ENCODE peak calls at places on chromosome 19, in nine cellular contexts. M is IMR-90, B is breast epithelium, G is spleen, K is stomach, H is transverse colon, F is HepG2, W is HCT116, J is body of pancreas. Z is an unnamed sample.

GRCh38 chr19:41521860-41522555 is 54.0 kb upstream of the CEACAM21 start:
- DNase-seq in W (no peak), K (no peak), G (peak; percentile 88), B (no peak), F (no peak), M (no peak), H (no peak), J (no peak), Z (no peak)

GRCh38 chr19:32224371-32225244 is 120.8 kb upstream of the ZNF507 start:
- DNase-seq in B (no peak), G (peak; percentile 90), J (peak; percentile 61), F (peak; percentile 21), K (peak; percentile 65), W (no peak), H (peak; percentile 56), M (peak; percentile 15), Z (no peak)

GRCh38 chr19:49462492-49462891 is 9.5 kb downstream of the ALDH16A1 start:
- DNase-seq in K (no peak), M (no peak), G (no peak), J (no peak), B (no peak), W (no peak), F (no peak), H (no peak), Z (no peak)

GRCh38 chr19:57165846-57166245 is 1.4 kb downstream of the DUXA start:
- DNase-seq in F (no peak), H (no peak), W (no peak), M (no peak), G (no peak), B (no peak), K (no peak), J (no peak), Z (no peak)

GRCh38 chr19:31500921-31501320 is 151.7 kb upstream of the TSHZ3 start:
- DNase-seq in F (no peak), J (no peak), H (no peak), B (no peak), K (no peak), W (no peak), G (no peak), M (no peak), Z (no peak)

GRCh38 chr19:33794578-33795369 is 1.9 kb upstream of the KCTD15 start:
- DNase-seq in M (no peak), G (no peak), F (no peak), H (no peak), K (no peak), W (no peak), B (no peak), J (no peak), Z (no peak)

GRCh38 chr19:11168568-11168967 is 13.0 kb upstream of the SPC24 start:
- DNase-seq in M (peak; percentile 97), W (peak; percentile 19), H (no peak), B (no peak), G (no peak), J (no peak), K (no peak), F (no peak), Z (no peak)

GRCh38 chr19:35963514-35963913 is 27.3 kb downstream of the LRFN3 start:
- DNase-seq in H (no peak), F (peak; percentile 34), W (no peak), M (peak; percentile 56), G (no peak), B (no peak), J (peak; percentile 32), K (no peak), Z (no peak)

DNA sequence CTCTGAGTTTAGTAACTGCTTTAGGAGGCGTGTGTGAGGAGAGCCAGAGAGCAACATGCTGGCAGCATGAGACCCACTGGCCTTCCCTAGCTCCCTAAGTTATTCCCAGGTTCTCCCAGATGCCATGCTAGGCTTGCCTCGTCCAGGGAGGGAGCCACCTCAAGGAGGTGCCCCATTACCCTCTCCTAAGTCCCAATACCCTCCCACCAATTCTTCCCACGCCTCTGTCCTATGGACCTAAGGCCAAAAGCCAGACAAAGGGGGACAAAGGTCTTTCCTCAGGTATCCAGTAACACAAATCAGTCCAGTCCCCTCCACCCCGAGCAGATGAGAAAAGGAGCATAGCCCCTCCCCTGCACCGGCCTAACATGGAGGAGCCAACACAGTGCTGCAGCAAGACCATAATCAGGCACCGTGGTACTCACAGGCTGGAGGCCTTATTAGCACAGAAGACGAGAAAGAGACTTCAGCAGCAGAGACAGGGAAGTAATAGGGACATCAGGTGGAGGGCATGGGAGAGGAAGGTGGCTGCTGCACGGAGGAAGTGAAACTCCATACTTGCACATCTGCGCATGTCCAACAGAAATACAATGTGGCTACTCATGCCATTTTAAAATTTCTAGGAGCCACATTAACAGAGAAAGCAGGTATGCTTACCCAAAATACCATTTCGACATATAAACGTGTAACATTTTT is 46.3 kb downstream of the BRD4 start:
- DNase-seq in M (no peak), F (no peak), B (no peak), K (no peak), H (no peak), G (peak; percentile 71), J (no peak), W (no peak), Z (no peak)
- TF ChIP-seq CTCF in M (no peak), F (no peak), B (no peak), K (no peak), H (no peak), G (no peak), J (no peak), W (no peak), Z (no peak)

GRCh38 chr19:1213391-1214286 is 8.1 kb downstream of the STK11 start:
- DNase-seq in H (peak; percentile 78), J (peak; percentile 23), G (peak; percentile 89), F (no peak), M (peak; percentile 58), W (no peak), K (peak; percentile 73), B (peak; percentile 41), Z (no peak)

GRCh38 chr19:1214299-1214861 is 8.8 kb downstream of the STK11 start:
- DNase-seq in G (no peak), M (no peak), B (no peak), H (no peak), F (no peak), K (no peak), W (no peak), J (no peak), Z (no peak)

GRCh38 chr19:1216756-1217155 is 11.2 kb downstream of the STK11 start:
- DNase-seq in M (no peak), F (no peak), B (no peak), J (no peak), H (no peak), K (no peak), W (no peak), G (no peak), Z (no peak)

GRCh38 chr19:1217366-1217765 is 11.8 kb downstream of the STK11 start:
- DNase-seq in W (no peak), F (no peak), G (no peak), H (no peak), M (no peak), B (no peak), K (no peak), J (no peak), Z (no peak)

DNA sequence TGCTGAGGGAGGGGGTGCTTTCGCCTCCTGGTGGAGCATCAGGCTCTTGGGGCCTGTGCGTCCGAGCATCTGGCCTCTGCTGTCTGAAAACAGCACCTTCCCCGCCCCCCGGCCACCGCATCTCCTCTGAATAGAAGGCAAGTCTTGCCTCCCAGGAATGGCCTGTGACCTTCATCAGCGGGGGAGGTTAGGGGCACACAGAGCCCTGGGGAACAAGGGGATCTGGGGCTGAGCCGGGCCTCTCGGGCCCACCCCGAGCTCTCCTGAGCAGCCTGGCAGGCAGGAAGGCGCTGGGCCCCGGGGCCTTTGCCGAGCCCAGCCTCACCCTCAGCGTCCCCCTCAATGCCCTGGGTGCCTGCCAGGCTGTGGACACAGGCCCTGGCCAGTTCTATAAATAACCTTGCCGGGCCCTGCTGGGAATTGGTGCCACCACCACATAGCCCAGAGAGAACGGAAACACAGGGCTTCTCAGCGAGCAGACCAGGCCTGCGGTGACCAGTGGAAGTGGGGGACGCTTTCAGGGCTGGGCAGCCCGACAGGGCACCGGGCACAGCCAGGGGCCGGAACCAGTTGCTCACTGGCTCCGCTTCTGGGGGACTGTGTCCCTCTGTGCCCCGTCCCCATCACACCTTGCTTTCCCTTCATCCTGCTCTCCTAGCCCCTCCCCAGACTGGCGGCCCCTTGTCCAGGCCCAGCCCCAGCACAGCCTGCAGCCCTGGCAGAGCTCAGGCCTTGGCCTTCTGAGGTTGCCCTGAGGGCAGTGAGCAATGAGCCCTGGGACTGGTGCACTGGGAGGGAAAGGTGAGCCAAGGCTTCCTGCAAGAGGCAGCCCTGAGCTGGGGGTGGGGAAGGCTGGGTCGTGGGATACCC is 9.5 kb downstream of the STK11 start:
- DNase-seq in F (no peak), G (peak; percentile 72), H (no peak), B (no peak), K (peak; percentile 82), M (no peak), J (peak; percentile 67), W (no peak), Z (no peak)
- TF ChIP-seq POLR2A in F (no peak), G (no peak), H (no peak), B (no peak), K (no peak), M (no peak), J (no peak), W (no peak), Z (no peak)

GRCh38 chr19:46975918-46976782 is 43.5 kb upstream of the NPAS1 start:
- DNase-seq in F (peak; percentile 70), M (peak; percentile 93), J (peak; percentile 91), G (peak; percentile 84), H (peak; percentile 76), W (peak; percentile 3), B (peak; percentile 92), K (peak; percentile 97), Z (no peak)
- H3K4me1 ChIP-seq in F (peaks cover 45% of the 10 kb centered on the region), M (peaks cover 32% of the 10 kb centered on the region), J (peaks cover 39% of the 10 kb centered on the region), G (peaks cover 92% of the 10 kb centered on the region), H (peaks cover 47% of the 10 kb centered on the region), W (peaks cover 49% of the 10 kb centered on the region), B (peaks cover 13% of the 10 kb centered on the region), K (peaks cover 34% of the 10 kb centered on the region), Z (peaks cover 92% of the 10 kb centered on the region)

GRCh38 chr19:9819590-9819898 is 665 bp upstream of the FBXL12 start:
- DNase-seq in W (no peak), K (no peak), B (no peak), F (no peak), G (no peak), M (no peak), J (no peak), H (no peak), Z (no peak)

GRCh38 chr19:9818734-9819589 is at the start of gene FBXL12:
- DNase-seq in H (peak; percentile 100), B (peak; percentile 100), K (peak; percentile 100), W (peak; percentile 99), G (peak; percentile 100), J (peak; percentile 100), F (peak; percentile 97), M (peak; percentile 99), Z (peak; percentile 100)

GRCh38 chr19:9827325-9828238 is at the start of gene UBL5:
- DNase-seq in G (peak; percentile 95), B (peak; percentile 88), J (peak; percentile 90), H (peak; percentile 94), K (peak; percentile 92), M (peak; percentile 76), W (peak; percentile 84), F (peak; percentile 91), Z (peak; percentile 34)

GRCh38 chr19:9828551-9829063 is 889 bp downstream of the UBL5 start:
- DNase-seq in J (no peak), K (no peak), H (no peak), B (no peak), G (no peak), W (no peak), F (no peak), M (no peak), Z (no peak)

DNA sequence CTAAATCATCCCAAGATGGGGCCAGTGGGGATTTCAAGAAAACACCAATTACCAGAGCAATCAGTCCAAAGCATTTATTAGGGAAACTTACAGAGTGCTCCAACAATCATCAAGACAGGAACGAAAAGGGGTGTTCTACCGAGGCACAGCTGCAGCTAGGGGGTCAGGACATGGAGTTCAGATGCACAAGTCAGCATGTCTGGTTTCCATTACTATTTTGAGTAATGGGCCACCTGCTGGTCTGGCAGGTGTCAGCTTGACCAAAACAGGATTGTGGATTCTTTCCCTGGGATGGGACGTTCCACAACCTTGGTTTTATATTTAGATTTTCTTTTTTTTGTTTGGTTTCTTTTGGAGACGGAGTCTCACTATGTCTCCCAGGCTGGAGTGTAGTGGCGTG is 3.9 kb upstream of the UBL5 start:
- DNase-seq in F (no peak), K (no peak), W (no peak), H (no peak), G (no peak), M (no peak), J (no peak), B (no peak), Z (no peak)
- TF ChIP-seq CTCF in F (peak; percentile 9), K (no peak), W (no peak), H (no peak), G (no peak), M (no peak), J (no peak), B (no peak), Z (no peak)